ENCODE peak calls at places on chromosomes 7 and 10, in four cellular contexts. K is stimulated activated CD4-positive, alpha-beta T cell treated with anti-CD3 and anti-CD28 coated beads, Interleukin-12 subunit alpha, Interleukin-12 subunit beta, amount 100 ng/mL, for 4 hours; A is esophagus squamous epithelium; U is T-helper 1 cell. S is an unnamed sample.

GRCh38 chr10:79492839-79493238 is 19.5 kb upstream of the EIF5AL1 start:
- DNase-seq in K (no peak), A (no peak), U (no peak), S (no peak)

GRCh38 chr7:90850516-90850915 is 254.4 kb downstream of the CDK14 start:
- DNase-seq in K (no peak), A (no peak), U (no peak), S (no peak)

GRCh38 chr7:117372073-117372472 is 49.2 kb upstream of the WNT2 start:
- DNase-seq in K (no peak), A (no peak), U (no peak), S (no peak)

GRCh38 chr10:112775892-112776679 is 174.0 kb upstream of the TCF7L2 start:
- DNase-seq in K (no peak), A (no peak), U (no peak), S (no peak)

GRCh38 chr7:18552311-18552916 is 56.9 kb downstream of the HDAC9 start:
- DNase-seq in K (no peak), A (no peak), U (no peak), S (no peak)

GRCh38 chr10:33263453-33263852 is 71.0 kb downstream of the NRP1 start:
- DNase-seq in K (no peak), A (no peak), U (no peak), S (no peak)

GRCh38 chr10:20892011-20892585 is 5.0 kb downstream of the NEBL start:
- DNase-seq in K (no peak), A (no peak), U (no peak), S (no peak)

GRCh38 chr7:6164491-6164890 is 107.9 kb downstream of the CYTH3 start:
- DNase-seq in K (no peak), A (no peak), U (no peak), S (no peak)

GRCh38 chr10:126242352-126243260 is 145.7 kb downstream of the ADAM12 start:
- DNase-seq in K (no peak), A (no peak), U (no peak), S (no peak)

GRCh38 chr7:3695602-3696001 is 394.6 kb downstream of the SDK1 start:
- DNase-seq in K (no peak), A (no peak), U (no peak), S (no peak)

GRCh38 chr7:105820667-105821066 is 55.7 kb downstream of the ATXN7L1 start:
- DNase-seq in K (no peak), A (no peak), U (no peak), S (no peak)

GRCh38 chr7:147053761-147054160 is 937.2 kb downstream of the CNTNAP2 start:
- DNase-seq in K (no peak), A (no peak), U (no peak), S (no peak)

GRCh38 chr7:2663960-2664359 is 24.0 kb upstream of the AMZ1 start:
- DNase-seq in K (no peak), A (no peak), U (no peak), S (no peak)

GRCh38 chr7:134639061-134639460 is 7.6 kb upstream of the BPGM start:
- DNase-seq in K (no peak), A (no peak), U (no peak), S (no peak)

GRCh38 chr7:41711283-41712064 is 8.6 kb upstream of the INHBA start:
- DNase-seq in K (no peak), A (no peak), U (no peak), S (no peak)

GRCh38 chr7:108448777-108449576 is 7.3 kb downstream of the NRCAM start:
- DNase-seq in K (no peak), A (no peak), U (no peak), S (no peak)

GRCh38 chr7:45881280-45881758 is 7.0 kb upstream of the IGFBP1 start:
- DNase-seq in K (no peak), A (no peak), U (no peak), S (no peak)

GRCh38 chr10:68301790-68302502 is 29.9 kb upstream of the HNRNPH3 start:
- DNase-seq in K (no peak), A (no peak), U (no peak), S (no peak)

GRCh38 chr7:54664235-54665228 is 94.5 kb downstream of the SEC61G start:
- DNase-seq in K (no peak), A (no peak), U (no peak), S (no peak)

S was measured in effector CD4-positive, alpha-beta T cell.